ENCODE peak calls at places on chromosomes 1 and 21, in four cellular contexts. One of them, this sample, is unnamed. For H3K4me1 and H3K27me3, the result is how much of the 10 kb centered on the place peaks cover.

GRCh38 chr1:89125571-89126233 is at the start of gene GBP2:
- DNase-seq in left lung: no peak
- DNase-seq in IMR-90: peak
- DNase-seq in pancreas: no peak
- DNase-seq in this sample: no peak

GRCh38 chr1:58477390-58477789 is 69.1 kb downstream of the OMA1 start:
- DNase-seq in left lung: no peak
- DNase-seq in pancreas: no peak
- DNase-seq in IMR-90: no peak
- DNase-seq in this sample: no peak

GRCh38 chr1:152824964-152825363 is 2.3 kb upstream of the LCE1A start:
- DNase-seq in left lung: no peak
- DNase-seq in pancreas: no peak
- DNase-seq in IMR-90: no peak
- DNase-seq in this sample: no peak

GRCh38 chr21:40631201-40631600 is 215.8 kb downstream of the DSCAM start:
- DNase-seq in IMR-90: no peak
- DNase-seq in left lung: no peak
- DNase-seq in pancreas: no peak
- DNase-seq in this sample: no peak

GRCh38 chr21:32734214-32734613 is 6.4 kb upstream of the SYNJ1 start:
- DNase-seq in left lung: no peak
- DNase-seq in IMR-90: no peak
- DNase-seq in pancreas: no peak
- DNase-seq in this sample: no peak

GRCh38 chr1:93015590-93015989 is 54.3 kb upstream of the DIPK1A start:
- DNase-seq in left lung: no peak
- DNase-seq in IMR-90: peak
- DNase-seq in pancreas: no peak
- DNase-seq in this sample: no peak

GRCh38 chr1:64006276-64007051 is 197.0 kb upstream of the UBE2U start:
- DNase-seq in IMR-90: peak
- DNase-seq in pancreas: peak
- DNase-seq in left lung: no peak
- DNase-seq in this sample: no peak

GRCh38 chr1:192443616-192444015 is 126.8 kb downstream of the RGS21 start:
- DNase-seq in IMR-90: peak
- DNase-seq in pancreas: no peak
- DNase-seq in left lung: no peak
- DNase-seq in this sample: no peak

GRCh38 chr21:21860888-21861287 is 862.7 kb downstream of the NCAM2 start:
- DNase-seq in pancreas: no peak
- DNase-seq in left lung: no peak
- DNase-seq in IMR-90: peak
- DNase-seq in this sample: no peak

GRCh38 chr1:173330149-173330951 is 123.2 kb upstream of the TNFSF4 start:
- DNase-seq in pancreas: no peak
- DNase-seq in left lung: no peak
- DNase-seq in IMR-90: peak
- DNase-seq in this sample: no peak

GRCh38 chr21:21290751-21291150 is 292.5 kb downstream of the NCAM2 start:
- DNase-seq in IMR-90: no peak
- DNase-seq in left lung: no peak
- DNase-seq in pancreas: no peak
- DNase-seq in this sample: no peak

GRCh38 chr1:230819976-230820375 is 48.3 kb downstream of the C1orf198 start:
- DNase-seq in IMR-90: no peak
- DNase-seq in left lung: no peak
- DNase-seq in pancreas: no peak
- DNase-seq in this sample: no peak

GRCh38 chr1:72498393-72498792 is 216.1 kb upstream of the NEGR1 start:
- DNase-seq in left lung: no peak
- DNase-seq in pancreas: no peak
- DNase-seq in IMR-90: no peak
- DNase-seq in this sample: no peak

DNA sequence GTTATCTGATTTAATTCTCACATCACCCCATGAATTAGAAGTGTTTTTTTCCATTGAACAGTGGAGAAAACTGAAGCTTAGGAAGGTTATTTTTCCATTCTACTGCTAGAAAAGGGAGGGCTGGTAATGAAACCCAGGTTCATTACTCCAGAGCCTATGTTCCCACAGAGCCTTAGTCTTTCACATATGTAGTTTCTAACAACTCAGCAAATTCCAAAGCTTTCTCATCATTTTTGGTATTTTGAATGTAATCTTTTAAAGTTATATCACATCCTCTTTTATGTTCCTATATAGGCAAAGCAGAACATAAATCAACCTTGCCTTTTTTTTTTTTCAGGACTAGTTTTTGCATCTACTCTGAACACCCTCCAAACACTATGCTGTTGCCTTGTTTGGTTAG is 131.9 kb upstream of the BEND5 start:
- DNase-seq in left lung: no peak
- DNase-seq in IMR-90: no peak
- DNase-seq in pancreas: no peak
- DNase-seq in this sample: no peak
- H3K27ac ChIP-seq in left lung: no peak
- H3K27ac ChIP-seq in IMR-90: no peak
- H3K27ac ChIP-seq in pancreas: no peak
- H3K27ac ChIP-seq in this sample: no peak

DNA sequence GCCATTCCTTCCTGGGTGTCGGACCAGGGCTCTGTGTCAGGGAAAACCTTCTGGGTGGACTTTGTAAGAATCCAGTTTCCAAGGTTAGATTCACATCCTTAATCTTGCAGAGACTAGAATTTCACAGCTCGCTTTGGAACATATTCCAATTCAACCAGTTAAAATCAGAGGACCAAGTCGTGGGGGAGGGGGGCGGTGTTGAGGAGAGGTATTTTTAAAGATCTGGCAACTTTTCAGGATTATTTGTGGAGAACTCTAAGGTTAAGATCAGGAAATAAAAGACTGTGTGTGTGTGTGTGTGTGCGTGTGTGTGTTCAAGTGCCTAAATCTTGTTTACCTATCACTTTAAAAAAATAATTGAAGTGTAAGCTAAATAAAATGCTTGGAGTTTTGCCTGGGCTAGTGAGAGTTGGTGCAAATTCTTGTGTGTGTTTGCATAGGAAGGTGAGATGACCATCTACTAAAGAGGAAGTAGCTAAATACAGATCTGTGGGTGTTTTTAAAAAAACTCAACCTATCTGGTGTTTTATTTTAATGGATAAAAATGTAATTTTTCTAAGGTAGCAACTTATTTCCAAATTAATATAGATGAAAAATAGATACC is 21.8 kb downstream of the TENT5C start:
- DNase-seq in left lung: no peak
- DNase-seq in pancreas: no peak
- DNase-seq in IMR-90: no peak
- DNase-seq in this sample: no peak
- H3K4me1 ChIP-seq in left lung: under half
- H3K4me1 ChIP-seq in pancreas: half or more
- H3K4me1 ChIP-seq in IMR-90: under half
- H3K4me1 ChIP-seq in this sample: under half

GRCh38 chr1:38041941-38042834 is 4.4 kb downstream of the POU3F1 start:
- DNase-seq in IMR-90: no peak
- DNase-seq in pancreas: no peak
- DNase-seq in left lung: no peak
- DNase-seq in this sample: no peak
- H3K27me3 ChIP-seq in IMR-90: half or more
- H3K27me3 ChIP-seq in pancreas: under half
- H3K27me3 ChIP-seq in left lung: under half
- H3K27me3 ChIP-seq in this sample: under half

GRCh38 chr21:17462276-17462981 is 50.4 kb upstream of the CXADR start:
- DNase-seq in IMR-90: peak
- DNase-seq in pancreas: peak
- DNase-seq in left lung: no peak
- DNase-seq in this sample: no peak
- H3K27ac ChIP-seq in IMR-90: no peak
- H3K27ac ChIP-seq in pancreas: peak
- H3K27ac ChIP-seq in left lung: no peak
- H3K27ac ChIP-seq in this sample: no peak

This sample was measured in RWPE2.